ENCODE peak calls at places on chromosomes 4 and X, in five cellular contexts. T is fibroblast of lung, R is GM23248, J is neuronal stem cell, F is SK-N-SH. G is an unnamed sample.
A peak's percentile ranks its signal among the peaks of the same experiment; 100 is the strongest.

GRCh38 chr4:105979506-105979905 is 84.2 kb downstream of the NPNT start:
- DNase-seq in T (no peak), R (peak; percentile 36), J (no peak), F (no peak), G (no peak)

GRCh38 chrX:135536883-135537282 is 16.4 kb downstream of the INTS6L start:
- DNase-seq in T (no peak), R (no peak), J (no peak), F (no peak), G (no peak)

GRCh38 chrX:21398424-21398823 is 24.2 kb downstream of the CNKSR2 start:
- DNase-seq in T (no peak), R (peak; percentile 7), J (no peak), F (no peak), G (no peak)

GRCh38 chr4:123505457-123506310 is 109.1 kb downstream of the SPRY1 start:
- DNase-seq in T (peak; percentile 66), R (peak; percentile 60), J (peak; percentile 82), F (peak; percentile 41), G (peak; percentile 95)

GRCh38 chrX:82134378-82134777 is 932.5 kb downstream of the SH3BGRL start:
- DNase-seq in T (no peak), R (no peak), J (no peak), F (no peak), G (no peak)

GRCh38 chr4:140134780-140135179 is 19.2 kb downstream of the MAML3 start:
- DNase-seq in T (no peak), R (no peak), J (no peak), F (no peak), G (no peak)

GRCh38 chrX:110396777-110397176 is 38.1 kb downstream of the RTL9 start:
- DNase-seq in T (no peak), R (peak; percentile 33), J (no peak), F (no peak), G (no peak)

GRCh38 chr4:2024683-2025082 is 15.9 kb upstream of the NELFA start:
- DNase-seq in T (no peak), R (no peak), J (no peak), F (no peak), G (no peak)

GRCh38 chr4:87853108-87853507 is 20.3 kb downstream of the MEPE start:
- DNase-seq in T (peak; percentile 75), R (peak; percentile 64), J (peak; percentile 17), F (peak; percentile 44), G (peak; percentile 33)

GRCh38 chr4:107519057-107519456 is 201.0 kb downstream of the PAPSS1 start:
- DNase-seq in T (peak; percentile 18), R (peak; percentile 50), J (peak; percentile 11), F (peak; percentile 25), G (peak; percentile 1)

GRCh38 chr4:64747919-64748715 is 338.9 kb upstream of the TECRL start:
- DNase-seq in T (no peak), R (no peak), J (no peak), F (no peak), G (no peak)

GRCh38 chr4:186699298-186699697 is 24.4 kb downstream of the FAT1 start:
- DNase-seq in T (peak; percentile 38), R (peak; percentile 24), J (no peak), F (no peak), G (no peak)

GRCh38 chr4:139453041-139453370 is 915 bp upstream of the RAB33B start:
- DNase-seq in T (no peak), R (peak; percentile 89), J (no peak), F (no peak), G (peak; percentile 91)

GRCh38 chrX:119062750-119063374 is 9.9 kb upstream of the CT47C1 start:
- DNase-seq in T (peak; percentile 2), R (no peak), J (peak; percentile 5), F (no peak), G (no peak)

GRCh38 chr4:98967916-98968315 is 27.6 kb upstream of the METAP1 start:
- DNase-seq in T (no peak), R (no peak), J (no peak), F (no peak), G (no peak)

GRCh38 chr4:1855334-1856070 is 454 bp downstream of the LETM1 start:
- DNase-seq in T (no peak), R (peak; percentile 46), J (no peak), F (peak; percentile 62), G (peak; percentile 30)

GRCh38 chr4:13537832-13538177 is 6.5 kb downstream of the NKX3-2 start:
- DNase-seq in T (no peak), R (no peak), J (no peak), F (peak; percentile 31), G (no peak)

GRCh38 chr4:99722006-99722405 is 64.4 kb upstream of the C4orf54 start:
- DNase-seq in T (no peak), R (no peak), J (no peak), F (no peak), G (no peak)

GRCh38 chrX:137227164-137227563 is 193.4 kb upstream of the GPR101 start:
- DNase-seq in T (no peak), R (no peak), J (no peak), F (no peak), G (no peak)

GRCh38 chr4:44162538-44163270 is 285.9 kb downstream of the KCTD8 start:
- DNase-seq in T (no peak), R (no peak), J (no peak), F (no peak), G (no peak)

GRCh38 chr4:100295792-100296191 is 105.5 kb upstream of the DDIT4L start:
- DNase-seq in T (peak; percentile 74), R (peak; percentile 25), J (no peak), F (no peak), G (no peak)

GRCh38 chrX:43586855-43587254 is 69.2 kb upstream of the MAOA start:
- DNase-seq in T (no peak), R (no peak), J (no peak), F (no peak), G (no peak)

GRCh38 chr4:15004701-15005301 is 2.5 kb downstream of the CPEB2 start:
- DNase-seq in T (peak; percentile 76), R (peak; percentile 85), J (peak; percentile 32), F (peak; percentile 42), G (peak; percentile 69)

GRCh38 chr4:188107931-188108843 is 1.2 kb downstream of the TRIML2 start:
- DNase-seq in T (peak; percentile 15), R (peak; percentile 1), J (no peak), F (no peak), G (no peak)

GRCh38 chrX:69229436-69229835 is 64.2 kb upstream of the PJA1 start:
- DNase-seq in T (no peak), R (peak; percentile 79), J (no peak), F (no peak), G (no peak)

GRCh38 chr4:83917572-83917971 is 381.7 kb downstream of the GPAT3 start:
- DNase-seq in T (no peak), R (no peak), J (no peak), F (no peak), G (peak; percentile 4)

DNA sequence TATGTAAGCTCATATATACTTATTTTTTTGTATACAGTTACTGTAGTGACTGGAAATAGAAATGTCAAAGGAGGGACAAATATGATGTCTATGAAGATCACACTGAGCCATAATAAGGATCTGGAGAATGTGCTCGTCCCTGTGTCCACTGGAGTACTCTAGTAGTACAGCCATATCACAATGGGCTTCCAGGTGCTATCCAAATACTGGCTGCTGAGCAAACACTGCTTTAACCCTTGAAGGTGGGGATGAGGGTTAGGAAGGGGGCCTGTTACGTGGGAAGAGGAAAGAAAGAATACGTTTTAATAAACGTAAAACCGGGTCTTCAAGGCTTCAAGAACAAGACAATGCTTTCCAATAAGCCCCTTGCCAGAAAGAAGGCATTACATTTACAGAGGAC is 29.8 kb upstream of the TMEM150C start:
- DNase-seq in T (no peak), R (no peak), J (no peak), F (no peak), G (no peak)
- H3K4me2 ChIP-seq in T (no peak overlapping the region), R (no peak overlapping the region), J (no peak overlapping the region), F (no peak overlapping the region), G (no peak overlapping the region)

DNA sequence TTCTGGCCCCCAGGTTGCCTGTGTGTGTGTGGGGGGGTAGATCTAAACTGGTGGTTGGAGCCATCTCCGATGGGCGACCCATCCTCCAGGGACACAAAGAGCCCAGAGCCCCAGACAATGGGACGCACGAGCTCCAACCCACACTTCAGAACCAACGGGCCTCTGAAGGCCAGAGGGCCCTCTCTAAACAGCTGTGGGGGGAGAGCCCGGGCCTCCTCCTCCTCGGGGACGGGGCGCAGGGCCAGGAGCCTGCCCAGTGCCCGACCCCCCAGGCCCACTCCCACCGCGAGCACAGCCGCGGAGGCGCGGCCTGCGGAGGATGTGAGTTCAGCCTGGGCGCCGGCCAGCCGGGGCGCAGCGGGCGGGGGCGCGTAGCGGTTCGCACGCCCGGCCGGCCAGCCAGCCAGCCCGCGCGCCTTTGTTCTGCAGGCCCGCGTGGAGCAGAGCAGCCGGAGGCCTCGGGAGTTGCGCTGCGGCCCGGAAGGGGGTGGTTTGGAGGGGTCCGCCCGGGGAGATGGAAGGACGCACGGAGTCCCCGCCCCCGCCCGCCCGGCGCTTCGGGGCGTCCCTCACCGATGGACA is 4.0 kb downstream of the FLNA start:
- DNase-seq in T (peak; percentile 47), R (peak; percentile 61), J (no peak), F (peak; percentile 61), G (peak; percentile 43)
- H3K4me1 ChIP-seq in T (peaks cover 6% of the 10 kb centered on the region), R (peaks cover 9% of the 10 kb centered on the region), J (peaks cover 15% of the 10 kb centered on the region), F (peaks cover 16% of the 10 kb centered on the region), G (peaks cover 36% of the 10 kb centered on the region)

DNA sequence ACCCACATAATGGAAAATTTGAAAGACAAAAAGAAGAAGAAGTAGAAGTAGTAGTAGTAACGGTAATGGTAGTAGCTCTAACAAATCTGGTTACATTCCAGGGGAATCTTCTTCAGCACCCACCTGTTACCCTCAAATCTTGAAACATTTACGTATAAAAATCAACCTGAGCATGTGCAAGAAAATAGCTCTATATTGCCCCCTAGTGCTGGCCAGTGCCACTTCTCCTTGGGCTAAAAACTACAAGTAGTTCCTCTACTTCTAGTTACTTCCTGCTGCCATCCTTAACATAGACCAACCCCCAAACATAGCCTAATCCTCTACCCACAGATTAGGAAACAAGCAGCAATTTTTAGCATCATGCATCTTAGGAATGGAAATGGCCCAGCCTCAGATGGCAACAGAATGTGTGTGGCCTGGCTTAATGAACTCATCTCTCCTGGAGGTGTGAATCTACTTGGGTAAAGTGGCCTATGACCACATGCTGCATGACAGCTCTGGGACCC is 3.1 kb downstream of the PDGFC start:
- DNase-seq in T (peak; percentile 89), R (peak; percentile 81), J (peak; percentile 54), F (peak; percentile 42), G (peak; percentile 37)
- H3K4me3 ChIP-seq in T (peak overlapping the region; percentile 81), R (peak overlapping the region; percentile 90), J (no peak overlapping the region), F (peak overlapping the region; percentile 97), G (no peak overlapping the region)

GRCh38 chr4:184370711-184371389 is 103.5 kb downstream of the IRF2 start:
- DNase-seq in T (peak; percentile 49), R (peak; percentile 36), J (no peak), F (no peak), G (no peak)

GRCh38 chr4:184371390-184371787 is 103.0 kb downstream of the IRF2 start:
- DNase-seq in T (no peak), R (no peak), J (no peak), F (peak; percentile 32), G (no peak)

GRCh38 chr4:184368290-184368689 is 106.1 kb downstream of the IRF2 start:
- DNase-seq in T (no peak), R (no peak), J (no peak), F (no peak), G (peak; percentile 73)

GRCh38 chr4:184368731-184369130 is 105.6 kb downstream of the IRF2 start:
- DNase-seq in T (no peak), R (no peak), J (no peak), F (no peak), G (no peak)

DNA sequence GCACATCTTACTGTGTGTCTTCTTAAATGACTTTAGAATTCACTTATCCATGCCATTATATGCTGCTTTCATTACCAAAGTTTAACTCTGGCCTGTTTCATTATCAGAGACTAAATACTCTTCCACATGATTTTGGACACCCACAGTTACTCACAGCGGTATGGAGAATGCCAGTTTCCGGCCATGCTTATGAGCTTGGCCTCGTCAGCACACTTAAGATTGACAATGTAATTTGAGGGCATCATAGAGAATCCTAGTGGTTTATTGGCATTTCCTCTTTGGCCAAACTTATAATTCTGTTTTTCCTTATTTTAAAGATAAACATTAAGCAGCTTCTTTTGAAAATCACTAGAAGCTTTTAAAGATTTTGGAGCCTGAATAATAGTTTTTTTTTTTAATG is 104.5 kb downstream of the IRF2 start:
- DNase-seq in T (no peak), R (no peak), J (no peak), F (no peak), G (no peak)
- H3K4me2 ChIP-seq in T (no peak overlapping the region), R (no peak overlapping the region), J (no peak overlapping the region), F (no peak overlapping the region), G (no peak overlapping the region)